ENCODE peak calls at places on chromosomes 5 and 9, in six cellular contexts. One of them, this sample, is unnamed.

GRCh38 chr5:4540375-4541173 is 599.6 kb upstream of the ADAMTS16 start:
- DNase-seq in cardiac muscle cell: no peak
- DNase-seq in fibroblast of lung: no peak
- DNase-seq in lower leg skin: no peak
- DNase-seq in heart right ventricle: no peak
- DNase-seq in CD8-positive, alpha-beta T cell: no peak
- DNase-seq in this sample: no peak

GRCh38 chr5:6819521-6819920 is 106.3 kb downstream of the TENT4A start:
- DNase-seq in cardiac muscle cell: no peak
- DNase-seq in fibroblast of lung: no peak
- DNase-seq in lower leg skin: peak; percentile 40
- DNase-seq in heart right ventricle: no peak
- DNase-seq in CD8-positive, alpha-beta T cell: no peak
- DNase-seq in this sample: no peak

GRCh38 chr9:108972626-108973209 is 38.5 kb downstream of the ABITRAM start:
- DNase-seq in cardiac muscle cell: no peak
- DNase-seq in fibroblast of lung: peak; percentile 56
- DNase-seq in lower leg skin: no peak
- DNase-seq in heart right ventricle: no peak
- DNase-seq in CD8-positive, alpha-beta T cell: no peak
- DNase-seq in this sample: no peak

GRCh38 chr5:169248520-169248919 is 52.4 kb downstream of the SLIT3 start:
- DNase-seq in cardiac muscle cell: no peak
- DNase-seq in fibroblast of lung: no peak
- DNase-seq in lower leg skin: no peak
- DNase-seq in heart right ventricle: no peak
- DNase-seq in CD8-positive, alpha-beta T cell: no peak
- DNase-seq in this sample: no peak

GRCh38 chr9:6106576-6107339 is 91.3 kb upstream of the RANBP6 start:
- DNase-seq in cardiac muscle cell: peak; percentile 69
- DNase-seq in fibroblast of lung: peak; percentile 34
- DNase-seq in lower leg skin: no peak
- DNase-seq in heart right ventricle: peak; percentile 19
- DNase-seq in CD8-positive, alpha-beta T cell: no peak
- DNase-seq in this sample: no peak

GRCh38 chr5:74640450-74641013 is at the start of gene ENC1:
- DNase-seq in cardiac muscle cell: peak; percentile 94
- DNase-seq in fibroblast of lung: peak; percentile 85
- DNase-seq in lower leg skin: peak; percentile 95
- DNase-seq in heart right ventricle: peak; percentile 87
- DNase-seq in CD8-positive, alpha-beta T cell: peak; percentile 65
- DNase-seq in this sample: peak; percentile 79

GRCh38 chr9:131728961-131729360 is 10.9 kb downstream of the RAPGEF1 start:
- DNase-seq in cardiac muscle cell: no peak
- DNase-seq in fibroblast of lung: no peak
- DNase-seq in lower leg skin: no peak
- DNase-seq in heart right ventricle: no peak
- DNase-seq in CD8-positive, alpha-beta T cell: peak; percentile 62
- DNase-seq in this sample: no peak

GRCh38 chr9:104835163-104835562 is 71.2 kb downstream of the NIPSNAP3B start:
- DNase-seq in cardiac muscle cell: no peak
- DNase-seq in fibroblast of lung: no peak
- DNase-seq in lower leg skin: no peak
- DNase-seq in heart right ventricle: no peak
- DNase-seq in CD8-positive, alpha-beta T cell: no peak
- DNase-seq in this sample: no peak

GRCh38 chr9:88076286-88077070 is 61.8 kb downstream of the SPATA31C2 start:
- DNase-seq in cardiac muscle cell: peak; percentile 91
- DNase-seq in fibroblast of lung: peak; percentile 81
- DNase-seq in lower leg skin: peak; percentile 93
- DNase-seq in heart right ventricle: peak; percentile 52
- DNase-seq in CD8-positive, alpha-beta T cell: peak; percentile 13
- DNase-seq in this sample: peak; percentile 42

GRCh38 chr9:107190031-107190935 is 92.8 kb upstream of the RAD23B start:
- DNase-seq in cardiac muscle cell: no peak
- DNase-seq in fibroblast of lung: peak; percentile 63
- DNase-seq in lower leg skin: no peak
- DNase-seq in heart right ventricle: no peak
- DNase-seq in CD8-positive, alpha-beta T cell: no peak
- DNase-seq in this sample: no peak

GRCh38 chr9:132036521-132036920 is 43.1 kb downstream of the MED27 start:
- DNase-seq in cardiac muscle cell: no peak
- DNase-seq in fibroblast of lung: no peak
- DNase-seq in lower leg skin: no peak
- DNase-seq in heart right ventricle: no peak
- DNase-seq in CD8-positive, alpha-beta T cell: no peak
- DNase-seq in this sample: no peak

GRCh38 chr5:122788996-122789395 is 14.1 kb downstream of the SNX2 start:
- DNase-seq in cardiac muscle cell: no peak
- DNase-seq in fibroblast of lung: no peak
- DNase-seq in lower leg skin: no peak
- DNase-seq in heart right ventricle: no peak
- DNase-seq in CD8-positive, alpha-beta T cell: no peak
- DNase-seq in this sample: no peak

GRCh38 chr5:125550237-125550636 is 803.8 kb upstream of the ZNF608 start:
- DNase-seq in cardiac muscle cell: peak; percentile 87
- DNase-seq in fibroblast of lung: peak; percentile 92
- DNase-seq in lower leg skin: no peak
- DNase-seq in heart right ventricle: no peak
- DNase-seq in CD8-positive, alpha-beta T cell: no peak
- DNase-seq in this sample: no peak

DNA sequence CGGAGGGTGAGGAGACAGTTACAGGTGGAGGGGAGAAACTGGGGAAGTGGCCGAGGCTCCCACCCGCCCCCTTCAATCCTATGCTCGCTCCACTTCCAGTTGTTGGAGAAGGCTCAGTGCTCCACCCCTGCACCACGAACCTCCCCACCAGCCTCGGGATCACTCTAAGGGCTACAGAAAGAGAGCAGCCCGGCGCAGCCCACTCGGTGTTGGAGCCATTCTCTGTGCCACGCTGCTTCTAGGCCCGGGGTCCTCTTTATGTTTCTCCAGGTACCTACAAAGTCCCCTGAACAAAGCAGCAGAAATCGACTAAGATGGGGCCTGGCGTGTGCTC is 12.0 kb downstream of the PDGFRB start:
- DNase-seq in cardiac muscle cell: peak; percentile 64
- DNase-seq in fibroblast of lung: no peak
- DNase-seq in lower leg skin: no peak
- DNase-seq in heart right ventricle: no peak
- DNase-seq in CD8-positive, alpha-beta T cell: no peak
- DNase-seq in this sample: no peak
- TF ChIP-seq CTCF in cardiac muscle cell: no peak
- TF ChIP-seq CTCF in fibroblast of lung: no peak
- TF ChIP-seq CTCF in lower leg skin: no peak
- TF ChIP-seq CTCF in heart right ventricle: no peak
- TF ChIP-seq CTCF in CD8-positive, alpha-beta T cell: no peak
- TF ChIP-seq CTCF in this sample: no peak

GRCh38 chr9:69221036-69221435 is 47.0 kb downstream of the TJP2 start:
- DNase-seq in cardiac muscle cell: no peak
- DNase-seq in fibroblast of lung: no peak
- DNase-seq in lower leg skin: no peak
- DNase-seq in heart right ventricle: no peak
- DNase-seq in CD8-positive, alpha-beta T cell: no peak
- DNase-seq in this sample: no peak
- TF ChIP-seq CTCF in cardiac muscle cell: no peak
- TF ChIP-seq CTCF in fibroblast of lung: no peak
- TF ChIP-seq CTCF in lower leg skin: no peak
- TF ChIP-seq CTCF in heart right ventricle: no peak
- TF ChIP-seq CTCF in CD8-positive, alpha-beta T cell: no peak
- TF ChIP-seq CTCF in this sample: no peak

DNA sequence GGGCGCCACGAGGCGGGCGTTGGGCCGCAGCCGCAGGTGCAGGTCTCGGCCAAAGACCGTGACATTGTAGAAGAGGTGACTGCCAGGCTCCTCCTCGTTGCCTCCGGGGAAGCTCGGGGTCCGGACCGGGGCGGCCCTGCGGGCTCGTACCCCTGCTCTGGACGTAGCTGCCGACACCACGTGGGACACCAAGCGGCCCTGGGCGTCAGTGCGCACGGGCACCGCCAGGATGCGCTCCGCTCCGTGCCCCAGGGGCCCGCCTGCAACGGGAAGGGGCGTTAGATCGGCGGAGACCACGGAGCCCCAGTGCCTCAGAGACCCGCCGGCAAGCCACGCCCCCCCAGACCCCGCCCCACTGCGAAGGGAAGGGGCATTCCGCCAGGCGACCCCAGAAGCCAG is 1.4 kb downstream of the ADAMTS2 start:
- DNase-seq in cardiac muscle cell: peak; percentile 75
- DNase-seq in fibroblast of lung: peak; percentile 65
- DNase-seq in lower leg skin: no peak
- DNase-seq in heart right ventricle: no peak
- DNase-seq in CD8-positive, alpha-beta T cell: no peak
- DNase-seq in this sample: peak; percentile 64
- TF ChIP-seq CTCF in cardiac muscle cell: peak; percentile 65
- TF ChIP-seq CTCF in fibroblast of lung: peak; percentile 46
- TF ChIP-seq CTCF in lower leg skin: no peak
- TF ChIP-seq CTCF in heart right ventricle: no peak
- TF ChIP-seq CTCF in CD8-positive, alpha-beta T cell: no peak
- TF ChIP-seq CTCF in this sample: peak; percentile 56

GRCh38 chr9:117535439-117535838 is 120.6 kb upstream of the ASTN2 start:
- DNase-seq in cardiac muscle cell: no peak
- DNase-seq in fibroblast of lung: no peak
- DNase-seq in lower leg skin: no peak
- DNase-seq in heart right ventricle: no peak
- DNase-seq in CD8-positive, alpha-beta T cell: no peak
- DNase-seq in this sample: no peak
- TF ChIP-seq CTCF in cardiac muscle cell: no peak
- TF ChIP-seq CTCF in fibroblast of lung: no peak
- TF ChIP-seq CTCF in lower leg skin: no peak
- TF ChIP-seq CTCF in heart right ventricle: no peak
- TF ChIP-seq CTCF in CD8-positive, alpha-beta T cell: no peak
- TF ChIP-seq CTCF in this sample: peak; percentile 31

GRCh38 chr9:98707158-98708102 is 1.3 kb downstream of the GABBR2 start:
- DNase-seq in cardiac muscle cell: peak; percentile 86
- DNase-seq in fibroblast of lung: peak; percentile 82
- DNase-seq in lower leg skin: peak; percentile 76
- DNase-seq in heart right ventricle: peak; percentile 28
- DNase-seq in CD8-positive, alpha-beta T cell: no peak
- DNase-seq in this sample: peak; percentile 69
- TF ChIP-seq CTCF in cardiac muscle cell: peak; percentile 70
- TF ChIP-seq CTCF in fibroblast of lung: peak; percentile 56
- TF ChIP-seq CTCF in lower leg skin: no peak
- TF ChIP-seq CTCF in heart right ventricle: peak; percentile 42
- TF ChIP-seq CTCF in CD8-positive, alpha-beta T cell: no peak
- TF ChIP-seq CTCF in this sample: peak; percentile 77

GRCh38 chr5:34929720-34930526 is 564 bp downstream of the DNAJC21 start:
- DNase-seq in cardiac muscle cell: peak; percentile 79
- DNase-seq in fibroblast of lung: peak; percentile 77
- DNase-seq in lower leg skin: peak; percentile 97
- DNase-seq in heart right ventricle: peak; percentile 90
- DNase-seq in CD8-positive, alpha-beta T cell: peak; percentile 79
- DNase-seq in this sample: peak; percentile 69
- TF ChIP-seq CTCF in cardiac muscle cell: no peak
- TF ChIP-seq CTCF in fibroblast of lung: no peak
- TF ChIP-seq CTCF in lower leg skin: no peak
- TF ChIP-seq CTCF in heart right ventricle: no peak
- TF ChIP-seq CTCF in CD8-positive, alpha-beta T cell: no peak
- TF ChIP-seq CTCF in this sample: peak; percentile 5

DNA sequence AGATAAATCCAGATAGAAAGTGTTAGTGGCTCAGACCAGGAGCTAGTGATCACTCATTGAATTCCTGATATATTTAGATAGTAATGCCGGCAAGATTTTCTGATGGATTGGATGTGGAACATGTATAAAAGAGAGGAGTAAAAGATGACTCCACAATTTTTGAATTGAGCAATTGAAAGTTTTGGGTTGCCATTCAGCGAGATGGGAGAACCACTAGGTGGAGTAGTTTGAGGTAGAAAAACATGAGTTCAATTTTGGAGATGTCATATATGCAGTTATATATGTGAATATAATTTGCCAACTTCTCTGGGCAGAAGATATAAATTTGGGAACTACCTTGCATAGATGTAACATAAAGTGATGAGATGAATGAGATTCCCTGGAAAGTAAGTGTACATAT is 502.5 kb upstream of the SEMA6A start:
- DNase-seq in cardiac muscle cell: peak; percentile 14
- DNase-seq in fibroblast of lung: peak; percentile 18
- DNase-seq in lower leg skin: no peak
- DNase-seq in heart right ventricle: no peak
- DNase-seq in CD8-positive, alpha-beta T cell: no peak
- DNase-seq in this sample: no peak
- TF ChIP-seq CTCF in cardiac muscle cell: peak; percentile 47
- TF ChIP-seq CTCF in fibroblast of lung: no peak
- TF ChIP-seq CTCF in lower leg skin: no peak
- TF ChIP-seq CTCF in heart right ventricle: no peak
- TF ChIP-seq CTCF in CD8-positive, alpha-beta T cell: no peak
- TF ChIP-seq CTCF in this sample: peak; percentile 47

GRCh38 chr5:97163360-97163764 is 19.7 kb downstream of the RIOK2 start:
- DNase-seq in cardiac muscle cell: peak; percentile 41
- DNase-seq in fibroblast of lung: peak; percentile 54
- DNase-seq in lower leg skin: no peak
- DNase-seq in heart right ventricle: no peak
- DNase-seq in CD8-positive, alpha-beta T cell: no peak
- DNase-seq in this sample: no peak
- TF ChIP-seq CTCF in cardiac muscle cell: peak; percentile 55
- TF ChIP-seq CTCF in fibroblast of lung: peak; percentile 10
- TF ChIP-seq CTCF in lower leg skin: no peak
- TF ChIP-seq CTCF in heart right ventricle: peak; percentile 33
- TF ChIP-seq CTCF in CD8-positive, alpha-beta T cell: peak; percentile 97
- TF ChIP-seq CTCF in this sample: peak; percentile 80

This sample was measured in progenitor cell of endocrine pancreas.